ENCODE peak calls at places on chromosomes 13 and 19, in eight cellular contexts. O is Right ventricle myocardium superior; Y is stimulated activated CD4-positive, alpha-beta T cell treated with anti-CD3 and anti-CD28 coated beads, Interleukin-1b, Interleukin-23, amount 100 ng/mL, for 1 hour; U is CD8-positive, alpha-beta T cell; A is upper lobe of left lung; C is EH; K is stimulated activated CD8-positive, alpha-beta memory T cell treated with anti-CD3 and anti-CD28 coated beads, Interleukin-4, amount 100 ng/mL, for 24 hours; H is COLO829. L is an unnamed sample.

GRCh38 chr13:114099918-114100445 is 32.4 kb downstream of the RASA3 start:
- DNase-seq in K (no peak), O (no peak), H (peak), Y (no peak), U (no peak), A (peak), C (peak), L (no peak)

GRCh38 chr13:41613984-41614581 is 156.7 kb downstream of the RGCC start:
- DNase-seq in Y (no peak), C (peak), U (no peak), O (peak), H (peak), A (no peak), K (no peak), L (no peak)

GRCh38 chr13:27981006-27981708 is 7.3 kb downstream of the URAD start:
- DNase-seq in O (no peak), H (no peak), U (no peak), K (no peak), A (no peak), C (no peak), Y (no peak), L (no peak)

GRCh38 chr19:2391118-2391725 is 31.2 kb downstream of the TMPRSS9 start:
- DNase-seq in U (peak), C (peak), A (no peak), Y (no peak), H (peak), K (peak), O (no peak), L (peak)

GRCh38 chr13:51737609-51738008 is 66.4 kb downstream of the DHRS12 start:
- DNase-seq in O (no peak), U (no peak), C (no peak), H (no peak), A (no peak), K (no peak), Y (no peak), L (no peak)

GRCh38 chr13:24106429-24106828 is 54.1 kb upstream of the SPATA13 start:
- DNase-seq in C (no peak), Y (no peak), A (no peak), K (no peak), H (no peak), U (no peak), O (no peak), L (no peak)

GRCh38 chr13:54241719-54242118 is 1213.1 kb downstream of the OLFM4 start:
- DNase-seq in A (no peak), U (no peak), Y (no peak), C (no peak), K (no peak), O (no peak), H (no peak), L (peak)

GRCh38 chr19:14030997-14031718 is 404 bp upstream of the IL27RA start:
- DNase-seq in U (no peak), H (no peak), Y (no peak), K (no peak), O (no peak), A (no peak), C (no peak), L (no peak)

GRCh38 chr13:99322297-99323103 is 15.3 kb upstream of the GPR183 start:
- DNase-seq in U (no peak), K (no peak), Y (no peak), H (peak), A (no peak), C (peak), O (no peak), L (no peak)

GRCh38 chr13:95039415-95039814 is 261.8 kb downstream of the ABCC4 start:
- DNase-seq in O (no peak), H (no peak), C (peak), U (no peak), K (no peak), Y (no peak), A (no peak), L (no peak)

GRCh38 chr13:66657165-66657895 is 572.8 kb downstream of the PCDH9 start:
- DNase-seq in A (no peak), C (peak), H (no peak), O (peak), U (no peak), Y (no peak), K (no peak), L (no peak)

GRCh38 chr13:39787086-39787487 is 131.6 kb downstream of the COG6 start:
- DNase-seq in H (no peak), U (no peak), Y (no peak), O (no peak), C (peak), K (no peak), A (no peak), L (no peak)

GRCh38 chr19:4555657-4556561 is 3.6 kb downstream of the SEMA6B start:
- DNase-seq in U (no peak), Y (no peak), K (no peak), A (peak), H (peak), O (no peak), C (no peak), L (no peak)

GRCh38 chr13:49584771-49585182 is 581 bp downstream of the RCBTB1 start:
- DNase-seq in H (no peak), C (peak), K (no peak), A (no peak), U (no peak), O (no peak), Y (no peak), L (no peak)

GRCh38 chr13:95233026-95233635 is 68.1 kb downstream of the ABCC4 start:
- DNase-seq in U (no peak), C (no peak), H (no peak), K (no peak), Y (no peak), O (no peak), A (no peak), L (no peak)

GRCh38 chr19:20273376-20273775 is 106.4 kb downstream of the ZNF486 start:
- DNase-seq in C (no peak), O (no peak), K (no peak), H (no peak), U (no peak), Y (no peak), A (no peak), L (no peak)

GRCh38 chr19:5025027-5025426 is 56.1 kb downstream of the KDM4B start:
- DNase-seq in C (no peak), A (no peak), K (no peak), Y (no peak), H (no peak), O (no peak), U (no peak), L (no peak)

GRCh38 chr13:48505597-48506091 is 27.2 kb downstream of the RCBTB2 start:
- DNase-seq in H (no peak), O (no peak), A (no peak), K (no peak), C (peak), Y (no peak), U (peak), L (no peak)

GRCh38 chr19:39031368-39032163 is 783 bp downstream of the FBXO27 start:
- DNase-seq in C (peak), K (peak), O (peak), Y (peak), U (peak), H (peak), A (peak), L (no peak)

GRCh38 chr13:26628706-26629105 is 71.2 kb downstream of the WASF3 start:
- DNase-seq in O (no peak), A (no peak), Y (no peak), H (no peak), C (peak), U (no peak), K (no peak), L (no peak)

GRCh38 chr19:47813304-47813994 is 8.3 kb upstream of the CRX start:
- DNase-seq in C (peak), K (peak), U (peak), O (peak), Y (peak), A (peak), H (peak), L (no peak)

GRCh38 chr13:52003551-52003950 is 7.7 kb downstream of the ATP7B start:
- DNase-seq in H (no peak), Y (no peak), A (peak), C (no peak), K (no peak), O (no peak), U (no peak), L (no peak)

GRCh38 chr19:31312004-31312403 is 37.2 kb downstream of the TSHZ3 start:
- DNase-seq in H (no peak), A (no peak), K (peak), U (no peak), C (peak), O (no peak), Y (no peak), L (no peak)

GRCh38 chr13:20170931-20171330 is 10.1 kb upstream of the GJA3 start:
- DNase-seq in C (no peak), H (no peak), Y (no peak), K (no peak), O (no peak), U (no peak), A (no peak), L (no peak)

GRCh38 chr19:14318873-14319272 is 62.4 kb upstream of the ADGRE5 start:
- DNase-seq in A (no peak), H (no peak), C (no peak), K (no peak), O (peak), U (no peak), Y (no peak), L (no peak)

GRCh38 chr13:24135674-24136300 is 24.7 kb upstream of the SPATA13 start:
- DNase-seq in H (peak), Y (no peak), C (peak), O (no peak), K (no peak), A (no peak), U (no peak), L (no peak)

GRCh38 chr19:39765091-39766076 is 13.3 kb upstream of the LEUTX start:
- DNase-seq in Y (peak), U (peak), C (peak), H (peak), O (no peak), A (no peak), K (peak), L (no peak)

GRCh38 chr13:45339399-45339798 is 1.6 kb downstream of the TPT1 start:
- DNase-seq in A (no peak), U (no peak), O (no peak), C (no peak), Y (no peak), K (no peak), H (no peak), L (no peak)

GRCh38 chr19:609001-609340 is 19.3 kb downstream of the HCN2 start:
- DNase-seq in U (no peak), A (peak), H (peak), O (peak), Y (no peak), C (no peak), K (no peak), L (no peak)

GRCh38 chr13:105774739-105775460 is 760.6 kb downstream of the EFNB2 start:
- DNase-seq in H (no peak), C (no peak), Y (no peak), O (no peak), K (no peak), U (no peak), A (no peak), L (no peak)

GRCh38 chr13:44004881-44005280 is 125.2 kb downstream of the LACC1 start:
- DNase-seq in Y (no peak), K (no peak), U (no peak), O (no peak), A (no peak), C (peak), H (peak), L (no peak)

GRCh38 chr13:112444001-112444311 is 67.8 kb downstream of the SPACA7 start:
- DNase-seq in A (peak), H (peak), C (peak), K (peak), O (peak), U (no peak), Y (no peak), L (no peak)

GRCh38 chr19:1929051-1929742 is 11.8 kb upstream of the CSNK1G2 start:
- DNase-seq in H (peak), C (peak), U (peak), O (peak), Y (peak), K (peak), A (peak), L (no peak)

GRCh38 chr19:35724560-35724959 is 6.8 kb downstream of the KMT2B start:
- DNase-seq in O (no peak), H (no peak), U (no peak), K (no peak), Y (no peak), C (no peak), A (no peak), L (no peak)